ENCODE peak calls at places on chromosomes 13 and 19, in five cellular contexts. One of them, this sample, is unnamed.

GRCh38 chr19:3818479-3818878 is 32.3 kb upstream of the MATK start:
- DNase-seq in neuronal stem cell: no peak
- DNase-seq in mesenchymal stem cell: peak
- DNase-seq in IMR-90: peak
- DNase-seq in trophoblast cell: peak
- DNase-seq in this sample: no peak

GRCh38 chr13:50809133-50810090 is 34.1 kb downstream of the DLEU7 start:
- DNase-seq in trophoblast cell: no peak
- DNase-seq in neuronal stem cell: no peak
- DNase-seq in IMR-90: no peak
- DNase-seq in mesenchymal stem cell: peak
- DNase-seq in this sample: no peak

GRCh38 chr13:28636078-28636477 is 22.9 kb upstream of the POMP start:
- DNase-seq in mesenchymal stem cell: no peak
- DNase-seq in trophoblast cell: peak
- DNase-seq in IMR-90: peak
- DNase-seq in neuronal stem cell: no peak
- DNase-seq in this sample: no peak

GRCh38 chr19:33397536-33398360 is 24.2 kb downstream of the CEBPG start:
- DNase-seq in trophoblast cell: no peak
- DNase-seq in mesenchymal stem cell: no peak
- DNase-seq in IMR-90: no peak
- DNase-seq in neuronal stem cell: no peak
- DNase-seq in this sample: no peak

GRCh38 chr13:40119852-40120251 is 464.4 kb downstream of the COG6 start:
- DNase-seq in neuronal stem cell: no peak
- DNase-seq in mesenchymal stem cell: no peak
- DNase-seq in trophoblast cell: no peak
- DNase-seq in IMR-90: no peak
- DNase-seq in this sample: no peak

GRCh38 chr13:42832341-42833153 is 51.2 kb downstream of the FAM216B start:
- DNase-seq in neuronal stem cell: no peak
- DNase-seq in IMR-90: peak
- DNase-seq in trophoblast cell: no peak
- DNase-seq in mesenchymal stem cell: peak
- DNase-seq in this sample: no peak

GRCh38 chr13:95793018-95793555 is 116.1 kb downstream of the DNAJC3 start:
- DNase-seq in IMR-90: no peak
- DNase-seq in mesenchymal stem cell: no peak
- DNase-seq in neuronal stem cell: no peak
- DNase-seq in trophoblast cell: no peak
- DNase-seq in this sample: no peak

GRCh38 chr13:42001580-42001979 is 40.7 kb upstream of the VWA8 start:
- DNase-seq in IMR-90: peak
- DNase-seq in mesenchymal stem cell: peak
- DNase-seq in trophoblast cell: peak
- DNase-seq in neuronal stem cell: no peak
- DNase-seq in this sample: peak

GRCh38 chr19:46661735-46662592 is 982 bp upstream of the DACT3 start:
- DNase-seq in IMR-90: peak
- DNase-seq in trophoblast cell: peak
- DNase-seq in mesenchymal stem cell: peak
- DNase-seq in neuronal stem cell: peak
- DNase-seq in this sample: peak

GRCh38 chr19:8150998-8151397 is 1.6 kb upstream of the FBN3 start:
- DNase-seq in mesenchymal stem cell: no peak
- DNase-seq in neuronal stem cell: no peak
- DNase-seq in IMR-90: no peak
- DNase-seq in trophoblast cell: no peak
- DNase-seq in this sample: no peak

GRCh38 chr19:51702103-51702753 is 9.1 kb downstream of the SPACA6 start:
- DNase-seq in neuronal stem cell: no peak
- DNase-seq in mesenchymal stem cell: peak
- DNase-seq in trophoblast cell: peak
- DNase-seq in IMR-90: peak
- DNase-seq in this sample: peak

DNA sequence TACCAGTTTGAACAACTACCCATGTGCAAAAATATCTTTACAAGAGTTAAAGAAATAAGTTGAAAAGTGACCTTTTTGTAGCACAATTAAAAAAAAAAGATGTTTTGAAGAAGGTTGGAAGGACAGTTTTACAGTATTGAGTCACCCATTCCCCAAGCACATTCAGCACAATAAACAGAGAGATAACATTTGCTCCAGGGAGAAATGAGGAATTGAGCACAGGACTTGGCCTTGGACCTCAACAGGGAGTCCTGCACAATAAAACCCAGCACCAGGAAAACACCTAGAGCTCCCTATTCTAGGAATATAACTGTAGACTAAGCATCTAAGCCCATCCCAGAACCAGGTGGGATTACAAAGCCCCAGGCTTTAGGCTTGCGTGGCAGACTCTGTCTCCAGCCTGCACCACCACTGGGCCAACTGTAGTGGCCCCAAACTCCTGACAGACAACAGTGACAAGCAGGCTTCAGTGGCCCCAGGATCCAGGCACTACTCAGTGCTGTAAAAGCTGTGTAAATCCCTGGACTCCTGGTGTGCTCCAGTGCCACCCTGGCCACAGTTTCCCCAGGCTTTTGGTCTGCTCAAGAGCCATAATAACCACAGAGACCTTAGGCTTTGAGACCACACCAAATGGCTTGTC is 857.2 kb downstream of the SLITRK1 start:
- DNase-seq in mesenchymal stem cell: peak
- DNase-seq in trophoblast cell: no peak
- DNase-seq in neuronal stem cell: no peak
- DNase-seq in IMR-90: peak
- DNase-seq in this sample: peak
- H2BK5ac ChIP-seq in mesenchymal stem cell: no peak
- H2BK5ac ChIP-seq in trophoblast cell: no peak
- H2BK5ac ChIP-seq in neuronal stem cell: no peak
- H2BK5ac ChIP-seq in IMR-90: no peak
- H2BK5ac ChIP-seq in this sample: no peak

DNA sequence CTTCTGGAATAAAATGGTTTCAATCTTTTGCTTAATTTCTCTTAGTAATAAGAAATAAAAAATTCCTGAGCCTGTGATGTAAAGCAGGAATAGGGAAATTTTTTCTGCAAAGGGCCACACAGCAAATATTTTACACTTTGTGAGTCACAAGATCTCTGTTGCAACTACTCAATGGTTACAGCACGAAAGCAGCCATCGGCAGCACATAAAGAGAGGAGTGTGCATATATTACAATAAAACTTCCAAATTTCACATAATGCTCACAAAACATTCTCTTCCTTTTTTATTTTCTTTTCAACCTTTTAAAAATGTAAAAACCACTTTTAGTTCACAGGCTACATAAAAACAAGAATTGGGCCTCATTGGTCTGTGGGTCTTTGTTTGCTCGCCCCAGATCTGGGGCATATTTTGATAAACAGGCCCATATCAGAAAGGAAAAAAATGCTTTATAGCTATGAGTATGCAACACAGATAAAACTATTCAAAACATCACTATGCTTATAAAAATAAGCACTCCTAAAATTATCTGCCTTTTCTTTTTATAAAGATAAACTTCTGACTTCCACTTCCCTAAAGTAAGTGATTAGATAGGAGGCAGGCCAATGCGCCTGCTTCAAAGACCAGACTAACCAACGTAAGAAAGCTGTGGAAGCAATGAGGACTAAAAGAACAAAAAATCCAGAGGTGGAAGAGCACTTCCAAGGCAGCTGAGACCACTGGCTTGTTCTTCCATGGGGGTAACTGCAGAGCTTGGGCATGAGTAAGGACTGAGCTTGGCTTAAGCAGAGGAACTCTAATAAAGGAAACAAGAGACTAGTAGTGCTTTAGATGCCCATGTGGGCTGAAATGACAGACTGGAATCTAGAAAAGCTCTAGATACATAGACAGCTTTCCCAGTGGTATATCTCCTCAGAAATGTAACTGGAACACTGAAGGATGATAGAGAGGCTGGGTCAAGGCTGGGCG is 26.4 kb downstream of the MYCBP2 start:
- DNase-seq in trophoblast cell: peak
- DNase-seq in neuronal stem cell: no peak
- DNase-seq in mesenchymal stem cell: peak
- DNase-seq in IMR-90: peak
- DNase-seq in this sample: peak
- H3K18ac ChIP-seq in trophoblast cell: no peak
- H3K18ac ChIP-seq in neuronal stem cell: no peak
- H3K18ac ChIP-seq in mesenchymal stem cell: peak
- H3K18ac ChIP-seq in IMR-90: peak
- H3K18ac ChIP-seq in this sample: no peak

GRCh38 chr13:112974125-112974524 is 5.1 kb downstream of the MCF2L start:
- DNase-seq in IMR-90: no peak
- DNase-seq in neuronal stem cell: no peak
- DNase-seq in mesenchymal stem cell: no peak
- DNase-seq in trophoblast cell: no peak
- DNase-seq in this sample: no peak

GRCh38 chr13:112974676-112975075 is 5.7 kb downstream of the MCF2L start:
- DNase-seq in trophoblast cell: no peak
- DNase-seq in IMR-90: no peak
- DNase-seq in neuronal stem cell: no peak
- DNase-seq in mesenchymal stem cell: no peak
- DNase-seq in this sample: no peak

GRCh38 chr13:112977091-112977490 is 8.1 kb downstream of the MCF2L start:
- DNase-seq in mesenchymal stem cell: no peak
- DNase-seq in IMR-90: no peak
- DNase-seq in trophoblast cell: no peak
- DNase-seq in neuronal stem cell: no peak
- DNase-seq in this sample: no peak

GRCh38 chr13:112976526-112976925 is 7.5 kb downstream of the MCF2L start:
- DNase-seq in IMR-90: no peak
- DNase-seq in neuronal stem cell: no peak
- DNase-seq in trophoblast cell: no peak
- DNase-seq in mesenchymal stem cell: no peak
- DNase-seq in this sample: no peak

DNA sequence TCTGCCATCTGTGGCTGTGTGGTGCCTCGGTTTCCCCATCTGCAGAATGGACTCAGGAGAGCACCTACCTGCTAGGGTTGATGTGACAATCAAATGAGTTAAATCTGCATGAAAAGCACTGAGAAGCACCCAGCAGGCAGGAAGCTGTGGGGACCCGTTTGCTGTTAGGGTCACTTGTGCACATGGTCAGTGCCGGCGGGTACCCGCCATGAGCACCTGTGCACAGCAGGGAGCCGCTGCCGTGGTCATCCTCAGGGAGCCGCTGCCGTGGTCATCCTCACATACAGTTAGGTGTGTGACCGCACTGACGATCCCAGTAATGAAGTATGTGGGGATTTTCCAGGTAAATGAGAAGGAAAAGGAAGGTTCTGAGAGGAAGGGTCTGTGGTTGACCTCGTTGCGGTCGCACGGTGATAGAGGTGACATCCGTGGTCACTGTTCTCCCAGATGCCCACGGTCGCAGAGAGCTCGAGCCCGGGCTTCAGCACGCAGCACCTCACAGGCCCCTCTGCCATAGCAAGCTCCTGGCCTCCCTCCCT is 6.5 kb downstream of the MCF2L start:
- DNase-seq in IMR-90: no peak
- DNase-seq in trophoblast cell: no peak
- DNase-seq in neuronal stem cell: no peak
- DNase-seq in mesenchymal stem cell: no peak
- DNase-seq in this sample: no peak
- H2BK5ac ChIP-seq in IMR-90: no peak
- H2BK5ac ChIP-seq in trophoblast cell: no peak
- H2BK5ac ChIP-seq in neuronal stem cell: no peak
- H2BK5ac ChIP-seq in mesenchymal stem cell: no peak
- H2BK5ac ChIP-seq in this sample: no peak

GRCh38 chr19:5958074-5958850 is 19.7 kb downstream of the RANBP3 start:
- DNase-seq in mesenchymal stem cell: no peak
- DNase-seq in neuronal stem cell: no peak
- DNase-seq in trophoblast cell: peak
- DNase-seq in IMR-90: no peak
- DNase-seq in this sample: peak
- H3K18ac ChIP-seq in mesenchymal stem cell: no peak
- H3K18ac ChIP-seq in neuronal stem cell: peak
- H3K18ac ChIP-seq in trophoblast cell: peak
- H3K18ac ChIP-seq in IMR-90: no peak
- H3K18ac ChIP-seq in this sample: no peak

GRCh38 chr13:36345438-36346221 is 564 bp downstream of the SPART start:
- DNase-seq in mesenchymal stem cell: peak
- DNase-seq in trophoblast cell: peak
- DNase-seq in neuronal stem cell: peak
- DNase-seq in IMR-90: peak
- DNase-seq in this sample: peak
- H2BK5ac ChIP-seq in mesenchymal stem cell: peak
- H2BK5ac ChIP-seq in trophoblast cell: peak
- H2BK5ac ChIP-seq in neuronal stem cell: peak
- H2BK5ac ChIP-seq in IMR-90: peak
- H2BK5ac ChIP-seq in this sample: no peak

DNA sequence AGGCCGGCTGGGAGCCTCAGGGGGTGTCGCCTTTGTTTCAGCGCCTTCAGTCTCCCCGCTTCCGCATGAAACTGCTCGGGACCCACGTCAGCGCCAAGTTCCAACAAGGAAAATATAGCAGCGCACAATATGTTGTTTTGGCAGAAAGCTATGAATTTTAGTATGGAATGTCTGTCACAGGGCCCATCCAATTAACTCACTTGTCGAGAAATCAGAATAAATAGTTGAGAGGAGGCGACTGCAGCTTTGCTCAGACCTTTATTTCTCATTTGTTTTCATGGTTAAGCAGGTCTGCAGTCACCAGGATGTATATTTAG is 34.4 kb upstream of the MEDAG start:
- DNase-seq in trophoblast cell: no peak
- DNase-seq in neuronal stem cell: no peak
- DNase-seq in IMR-90: no peak
- DNase-seq in mesenchymal stem cell: no peak
- DNase-seq in this sample: no peak
- H3K18ac ChIP-seq in trophoblast cell: peak
- H3K18ac ChIP-seq in neuronal stem cell: peak
- H3K18ac ChIP-seq in IMR-90: peak
- H3K18ac ChIP-seq in mesenchymal stem cell: peak
- H3K18ac ChIP-seq in this sample: no peak

This sample was measured in mesendoderm.